ENCODE peak calls at places on chromosomes 12 and 14, in eight cellular contexts. R, T, P, Z, E, W, Y and M are unnamed samples. For H3K4me1, the result is how much of the 10 kb centered on the place peaks cover.

GRCh38 chr12:119668315-119668651 is 350 bp downstream of the PRKAB1 start:
- DNase-seq in Z (no peak), E (no peak), P (no peak), T (no peak), W (no peak), R (no peak), Y (no peak), M (no peak)

GRCh38 chr12:57874166-57875108 is 27.9 kb upstream of the CTDSP2 start:
- DNase-seq in R (no peak), Z (no peak), W (no peak), Y (no peak), E (no peak), T (no peak), P (no peak), M (no peak)

GRCh38 chr12:122856999-122857671 is 21.9 kb downstream of the HIP1R start:
- DNase-seq in R (no peak), E (no peak), Y (no peak), W (no peak), P (no peak), T (peak), Z (no peak), M (peak)

GRCh38 chr14:90454041-90455000 is 57.5 kb downstream of the CALM1 start:
- DNase-seq in P (no peak), E (no peak), W (peak), T (peak), R (peak), Z (peak), Y (peak), M (no peak)

GRCh38 chr12:52253391-52254179 is 20.5 kb downstream of the KRT7 start:
- DNase-seq in R (no peak), Z (no peak), E (no peak), Y (no peak), T (no peak), W (peak), P (no peak), M (peak)

GRCh38 chr14:41605550-41606248 is 977 bp upstream of the LRFN5 start:
- DNase-seq in Z (no peak), T (no peak), P (no peak), Y (no peak), R (peak), W (peak), E (no peak), M (no peak)

GRCh38 chr12:99043319-99043914 is 398.3 kb downstream of the APAF1 start:
- DNase-seq in E (peak), Z (peak), W (no peak), Y (peak), T (peak), P (peak), R (peak), M (peak)

GRCh38 chr14:78697341-78697740 is 527.2 kb downstream of the NRXN3 start:
- DNase-seq in Y (no peak), R (peak), Z (no peak), T (peak), E (peak), W (no peak), P (no peak), M (no peak)

GRCh38 chr12:94284046-94284445 is 135.7 kb downstream of the PLXNC1 start:
- DNase-seq in Z (no peak), Y (no peak), E (no peak), T (no peak), R (no peak), P (no peak), W (no peak), M (no peak)

GRCh38 chr12:31833541-31833840 is 104.7 kb upstream of the AMN1 start:
- DNase-seq in W (no peak), R (no peak), P (no peak), T (no peak), E (no peak), Z (no peak), Y (no peak), M (no peak)

GRCh38 chr12:68825569-68826217 is 17.7 kb downstream of the MDM2 start:
- DNase-seq in E (no peak), W (no peak), T (no peak), Y (no peak), R (no peak), P (no peak), Z (no peak), M (no peak)

GRCh38 chr14:93317836-93318807 is 14.7 kb downstream of the BTBD7 start:
- DNase-seq in Z (no peak), T (no peak), Y (no peak), E (no peak), R (no peak), P (no peak), W (no peak), M (no peak)

GRCh38 chr12:122141911-122142725 is 31.9 kb downstream of the IL31 start:
- DNase-seq in P (no peak), E (no peak), T (no peak), R (no peak), Y (no peak), Z (no peak), W (no peak), M (no peak)

GRCh38 chr12:125340791-125341190 is 275.6 kb downstream of the AACS start:
- DNase-seq in R (no peak), Z (no peak), T (no peak), P (no peak), Y (no peak), E (no peak), W (no peak), M (no peak)

DNA sequence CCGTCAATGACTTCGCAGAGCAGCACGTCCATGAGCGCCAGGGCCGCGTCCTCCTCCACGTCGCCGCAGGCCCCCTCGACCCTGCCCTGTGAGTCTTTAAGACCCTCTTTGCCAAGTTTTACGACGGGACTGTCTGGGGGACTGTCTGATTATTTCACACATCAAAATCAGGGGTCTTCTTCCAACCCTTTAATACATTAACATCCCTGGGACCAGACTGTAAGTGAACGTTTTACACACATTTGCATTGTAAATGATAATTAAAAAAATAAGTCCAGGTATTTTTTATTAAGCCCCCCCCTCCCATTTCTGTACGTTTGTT is 1.9 kb downstream of the FOXG1 start:
- DNase-seq in Y (no peak), W (no peak), Z (no peak), T (no peak), R (no peak), P (no peak), E (no peak), M (no peak)
- H3K27ac ChIP-seq in Y (no peak), W (no peak), Z (peak), T (no peak), R (no peak), P (no peak), E (no peak), M (no peak)

DNA sequence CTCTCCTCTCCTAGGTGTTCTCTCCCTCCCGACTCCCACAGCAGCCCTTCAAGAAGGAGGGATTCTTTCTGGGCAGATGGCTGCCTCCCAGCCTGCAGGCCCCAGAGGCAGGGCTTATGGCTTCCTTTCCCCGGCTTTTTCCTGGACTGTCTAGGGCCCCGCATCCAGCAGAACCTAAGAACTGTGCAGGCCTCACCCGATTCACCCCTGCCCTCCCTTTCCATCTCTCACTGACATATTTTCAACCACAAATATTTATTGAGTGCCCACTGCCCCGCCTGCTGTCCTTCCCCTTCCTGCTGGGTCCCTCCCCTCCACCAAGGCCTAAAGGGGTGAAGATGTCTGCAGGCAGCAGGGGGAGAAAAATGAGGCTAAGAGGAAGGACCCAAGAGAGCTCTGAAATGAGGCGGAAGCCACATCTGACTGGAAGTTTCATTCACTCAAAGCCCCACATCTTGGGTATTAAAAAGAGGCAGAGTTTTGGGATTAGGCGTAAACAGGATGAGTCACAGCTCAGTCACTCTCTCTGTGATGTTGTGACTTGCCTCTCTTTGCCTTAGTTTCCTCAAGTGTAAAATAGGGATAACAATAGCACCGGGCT is 2.9 kb downstream of the SCNN1A start:
- DNase-seq in W (peak), E (peak), Z (no peak), Y (peak), T (no peak), R (peak), P (no peak), M (peak)
- H3K4me1 ChIP-seq in W (under half), E (half or more), Z (under half), Y (half or more), T (under half), R (half or more), P (under half), M (half or more)

GRCh38 chr12:76879710-76880025 is 849 bp upstream of the CSRP2 start:
- DNase-seq in E (no peak), P (no peak), Z (no peak), R (no peak), Y (no peak), W (no peak), T (no peak), M (no peak)
- TF ChIP-seq POLR2AphosphoS5 in E (no peak), P (no peak), Z (no peak), R (no peak), Y (no peak), W (no peak), T (no peak), M (no peak)

GRCh38 chr14:61345144-61345482 is 23.7 kb downstream of the PRKCH start:
- DNase-seq in T (no peak), W (no peak), R (no peak), P (no peak), Z (no peak), E (no peak), Y (no peak), M (no peak)
- H3K27ac ChIP-seq in T (no peak), W (no peak), R (no peak), P (peak), Z (no peak), E (no peak), Y (peak), M (peak)

GRCh38 chr14:55101698-55102097 is 27.4 kb upstream of the LGALS3 start:
- DNase-seq in P (no peak), T (no peak), R (no peak), W (peak), Z (no peak), Y (no peak), E (no peak), M (peak)
- H3K4me1 ChIP-seq in P (half or more), T (under half), R (under half), W (under half), Z (under half), Y (half or more), E (under half), M (half or more)

DNA sequence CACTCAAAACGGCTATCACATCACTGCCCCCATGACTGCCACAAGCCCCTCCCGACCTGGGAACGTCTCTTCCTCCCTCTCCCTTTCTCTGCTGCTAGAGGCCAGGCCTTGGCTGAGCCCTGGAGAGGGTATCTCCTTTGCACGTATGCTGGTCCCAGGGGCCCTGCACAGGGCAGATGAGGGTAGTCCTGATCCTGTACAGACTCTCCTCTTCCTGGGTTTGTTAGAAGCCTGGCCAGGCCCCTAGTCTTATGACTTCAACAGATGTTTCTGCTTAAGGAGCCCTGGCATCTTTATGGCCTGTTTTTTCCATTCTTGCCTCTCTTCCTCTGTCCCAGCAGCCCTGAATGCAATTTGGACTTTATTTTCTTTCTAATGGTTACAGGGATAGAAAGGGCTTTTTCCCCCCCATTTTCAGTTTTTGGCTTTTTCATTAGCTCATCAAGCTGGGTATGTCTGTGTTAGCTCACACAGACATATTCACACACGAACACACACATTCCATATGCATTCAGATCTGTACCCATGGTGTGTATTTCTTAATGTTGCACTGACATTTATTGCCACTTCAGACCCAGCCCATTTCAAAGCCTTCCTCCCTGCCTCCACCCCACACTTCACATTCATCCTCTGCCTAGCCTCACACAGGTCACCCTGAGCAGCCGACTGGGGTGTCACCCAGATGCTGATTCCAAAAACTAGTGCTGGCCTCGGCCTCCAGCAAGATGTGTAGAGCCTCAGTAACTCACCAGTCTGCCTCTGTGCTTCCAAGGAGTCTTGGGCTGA is 203.2 kb downstream of the ZFP36L1 start:
- DNase-seq in T (peak), W (peak), Y (no peak), E (no peak), P (no peak), Z (no peak), R (no peak), M (no peak)
- TF ChIP-seq POLR2AphosphoS5 in T (no peak), W (peak), Y (no peak), E (no peak), P (no peak), Z (no peak), R (no peak), M (no peak)